ENCODE peak calls at places on chromosome 2, in ten cellular contexts. G is astrocyte of the spinal cord, K is neural crest cell, A is NCI-H510A treated with DMSO at 0.1 percent for 48 hours, Q is activated gamma-delta T cell treated with Interleukin-2 at 50 U/mL for 16 hours, X is GM13976, W is fibroblast of lung, T is hepatic stellate cell, V is M059J, I is fibroblast of gingiva. B is an unnamed sample.
A peak's percentile ranks its signal among the peaks of the same experiment; 100 is the strongest.

GRCh38 chr2:217625475-217626245 is 377.1 kb downstream of the TNS1 start:
- DNase-seq in G (peak; percentile 6), K (no peak), A (no peak), Q (no peak), X (no peak), W (peak; percentile 54), T (no peak), V (no peak), I (peak; percentile 47), B (no peak)

GRCh38 chr2:134257516-134257915 is 3.6 kb downstream of the MGAT5 start:
- DNase-seq in G (no peak), K (no peak), A (no peak), Q (no peak), X (no peak), W (no peak), T (no peak), V (no peak), I (no peak), B (no peak)

GRCh38 chr2:12870692-12871091 is 154.0 kb downstream of the TRIB2 start:
- DNase-seq in G (no peak), K (no peak), A (no peak), Q (no peak), X (no peak), W (no peak), T (no peak), V (no peak), I (no peak), B (no peak)

GRCh38 chr2:126898636-126899035 is at the start of gene TEX51:
- DNase-seq in G (no peak), K (no peak), A (no peak), Q (no peak), X (no peak), W (no peak), T (no peak), V (no peak), I (no peak), B (peak; percentile 50)

GRCh38 chr2:33476100-33476792 is at the start of gene RASGRP3:
- DNase-seq in G (peak; percentile 98), K (no peak), A (peak; percentile 56), Q (peak; percentile 49), X (peak; percentile 51), W (peak; percentile 98), T (peak; percentile 75), V (peak; percentile 92), I (peak; percentile 99), B (peak; percentile 93)

GRCh38 chr2:182763311-182763912 is 47.4 kb downstream of the DNAJC10 start:
- DNase-seq in G (peak; percentile 62), K (peak; percentile 18), A (peak; percentile 90), Q (no peak), X (no peak), W (peak; percentile 48), T (peak; percentile 4), V (peak; percentile 38), I (peak; percentile 14), B (no peak)

GRCh38 chr2:165953306-165953654 is 296 bp downstream of the TTC21B start:
- DNase-seq in G (no peak), K (no peak), A (peak; percentile 34), Q (no peak), X (no peak), W (no peak), T (no peak), V (peak; percentile 57), I (no peak), B (no peak)

GRCh38 chr2:105866439-105867170 is 121.9 kb downstream of the NCK2 start:
- DNase-seq in G (peak; percentile 56), K (no peak), A (no peak), Q (no peak), X (no peak), W (peak; percentile 64), T (peak; percentile 77), V (no peak), I (peak; percentile 7), B (no peak)

GRCh38 chr2:68835636-68836035 is 35.6 kb downstream of the BMP10 start:
- DNase-seq in G (no peak), K (no peak), A (no peak), Q (no peak), X (no peak), W (no peak), T (no peak), V (no peak), I (no peak), B (no peak)

GRCh38 chr2:73009177-73009839 is 62.2 kb downstream of the SFXN5 start:
- DNase-seq in G (no peak), K (no peak), A (no peak), Q (no peak), X (no peak), W (no peak), T (no peak), V (no peak), I (no peak), B (no peak)

GRCh38 chr2:130372055-130372832 is 16.4 kb downstream of the PTPN18 start:
- DNase-seq in G (peak; percentile 79), K (peak; percentile 95), A (peak; percentile 85), Q (peak; percentile 67), X (peak; percentile 90), W (peak; percentile 85), T (peak; percentile 93), V (peak; percentile 82), I (peak; percentile 84), B (peak; percentile 97)

GRCh38 chr2:239399404-239399999 is 1.3 kb downstream of the HDAC4 start:
- DNase-seq in G (peak; percentile 30), K (no peak), A (peak; percentile 53), Q (peak; percentile 27), X (no peak), W (no peak), T (no peak), V (peak; percentile 25), I (no peak), B (peak; percentile 83)

GRCh38 chr2:219171231-219171651 is 1.4 kb upstream of the SLC23A3 start:
- DNase-seq in G (peak; percentile 66), K (peak; percentile 35), A (peak; percentile 6), Q (peak; percentile 36), X (peak; percentile 55), W (peak; percentile 84), T (peak; percentile 90), V (peak; percentile 72), I (peak; percentile 86), B (no peak)

GRCh38 chr2:66490588-66491001 is 55.7 kb downstream of the MEIS1 start:
- DNase-seq in G (peak; percentile 49), K (no peak), A (no peak), Q (no peak), X (no peak), W (peak; percentile 49), T (no peak), V (peak; percentile 74), I (no peak), B (no peak)

GRCh38 chr2:118838741-118839455 is 8.6 kb downstream of the EN1 start:
- DNase-seq in G (no peak), K (no peak), A (no peak), Q (no peak), X (no peak), W (no peak), T (no peak), V (no peak), I (no peak), B (no peak)

GRCh38 chr2:70498054-70498453 is 55.6 kb downstream of the TGFA start:
- DNase-seq in G (no peak), K (no peak), A (peak; percentile 17), Q (no peak), X (no peak), W (no peak), T (no peak), V (peak; percentile 12), I (no peak), B (no peak)

GRCh38 chr2:46471-47345 is at the start of gene FAM110C:
- DNase-seq in G (peak; percentile 5), K (no peak), A (peak; percentile 69), Q (peak; percentile 45), X (no peak), W (peak; percentile 22), T (peak; percentile 26), V (peak; percentile 46), I (no peak), B (peak; percentile 90)

GRCh38 chr2:33077316-33077715 is 130.6 kb downstream of the LTBP1 start:
- DNase-seq in G (no peak), K (no peak), A (no peak), Q (no peak), X (no peak), W (no peak), T (no peak), V (no peak), I (no peak), B (no peak)

GRCh38 chr2:120398961-120399888 is 53.3 kb downstream of the INHBB start:
- DNase-seq in G (no peak), K (no peak), A (no peak), Q (no peak), X (no peak), W (no peak), T (no peak), V (peak; percentile 87), I (no peak), B (peak; percentile 69)

GRCh38 chr2:67839668-67840067 is 223.1 kb downstream of the C1D start:
- DNase-seq in G (peak; percentile 13), K (no peak), A (no peak), Q (no peak), X (no peak), W (no peak), T (peak; percentile 6), V (no peak), I (no peak), B (no peak)

GRCh38 chr2:8281950-8282857 is 399.7 kb upstream of the ID2 start:
- DNase-seq in G (no peak), K (no peak), A (no peak), Q (no peak), X (no peak), W (no peak), T (no peak), V (no peak), I (no peak), B (no peak)

GRCh38 chr2:42216712-42217111 is 47.6 kb downstream of the EML4 start:
- DNase-seq in G (peak; percentile 36), K (no peak), A (no peak), Q (no peak), X (no peak), W (peak; percentile 91), T (no peak), V (peak; percentile 25), I (peak; percentile 67), B (no peak)

GRCh38 chr2:234705108-234705507 is 208.2 kb upstream of the ARL4C start:
- DNase-seq in G (peak; percentile 83), K (no peak), A (no peak), Q (no peak), X (no peak), W (peak; percentile 55), T (no peak), V (peak; percentile 87), I (no peak), B (no peak)

GRCh38 chr2:101762451-101763171 is 65.1 kb downstream of the MAP4K4 start:
- DNase-seq in G (no peak), K (no peak), A (no peak), Q (no peak), X (no peak), W (no peak), T (no peak), V (no peak), I (no peak), B (no peak)

GRCh38 chr2:160576054-160576499 is 82.5 kb upstream of the RBMS1 start:
- DNase-seq in G (peak; percentile 48), K (no peak), A (no peak), Q (no peak), X (no peak), W (peak; percentile 40), T (no peak), V (no peak), I (peak; percentile 74), B (no peak)

GRCh38 chr2:239158641-239159475 is 242.0 kb downstream of the HDAC4 start:
- DNase-seq in G (no peak), K (no peak), A (no peak), Q (no peak), X (no peak), W (no peak), T (no peak), V (no peak), I (no peak), B (peak; percentile 58)

GRCh38 chr2:194826241-194826640 is 830.8 kb upstream of the SLC39A10 start:
- DNase-seq in G (peak; percentile 41), K (no peak), A (no peak), Q (no peak), X (no peak), W (no peak), T (no peak), V (peak; percentile 52), I (no peak), B (no peak)

GRCh38 chr2:23520256-23520655 is 135.3 kb downstream of the KLHL29 start:
- DNase-seq in G (no peak), K (peak; percentile 37), A (no peak), Q (no peak), X (no peak), W (no peak), T (no peak), V (no peak), I (no peak), B (no peak)